ENCODE peak calls at places on chromosomes 16 and 17, in five cellular contexts. O, L, V, Z and E are unnamed samples.

GRCh38 chr16:72471317-72471716 is 299.4 kb upstream of the PMFBP1 start:
- DNase-seq in L (no peak), Z (no peak), O (no peak), V (no peak), E (no peak)

GRCh38 chr17:76866774-76867577 is 1.2 kb upstream of the MGAT5B start:
- DNase-seq in O (no peak), Z (no peak), V (peak; percentile 5), L (no peak), E (no peak)

GRCh38 chr17:68616334-68616733 is 15.2 kb upstream of the FAM20A start:
- DNase-seq in V (no peak), Z (no peak), O (no peak), L (no peak), E (no peak)

GRCh38 chr17:3474212-3474611 is 1.6 kb upstream of the ASPA start:
- DNase-seq in O (no peak), Z (peak; percentile 91), L (no peak), V (no peak), E (no peak)

GRCh38 chr16:1308036-1308976 is 1.1 kb upstream of the UBE2I start:
- DNase-seq in L (no peak), V (no peak), Z (peak; percentile 93), O (no peak), E (no peak)

GRCh38 chr16:15672514-15673167 is 22.6 kb downstream of the NDE1 start:
- DNase-seq in V (no peak), Z (peak; percentile 3), O (peak; percentile 44), L (peak; percentile 77), E (peak; percentile 58)

GRCh38 chr17:66834919-66835454 is at the start of gene CACNG5:
- DNase-seq in O (no peak), Z (peak; percentile 60), V (no peak), L (no peak), E (no peak)

GRCh38 chr16:5903153-5903552 is 805.6 kb upstream of the EEF2KMT start:
- DNase-seq in V (no peak), L (no peak), Z (no peak), O (no peak), E (no peak)

GRCh38 chr16:13150181-13150885 is 248.9 kb downstream of the SHISA9 start:
- DNase-seq in O (no peak), Z (no peak), V (no peak), L (no peak), E (no peak)

GRCh38 chr16:11310997-11311561 is 29.9 kb upstream of the PRM1 start:
- DNase-seq in Z (no peak), O (no peak), L (peak; percentile 72), V (no peak), E (no peak)

GRCh38 chr17:28906276-28907051 is 3.6 kb upstream of the DHRS13 start:
- DNase-seq in Z (no peak), V (no peak), O (no peak), L (no peak), E (no peak)

GRCh38 chr17:45900723-45901415 is 6.5 kb downstream of the MAPT start:
- DNase-seq in O (no peak), L (no peak), V (no peak), Z (no peak), E (no peak)

GRCh38 chr17:74354123-74354522 is 7.5 kb downstream of the BTBD17 start:
- DNase-seq in V (no peak), Z (no peak), O (no peak), L (peak; percentile 78), E (no peak)

GRCh38 chr16:69888005-69888560 is 63.1 kb upstream of the CLEC18A start:
- DNase-seq in O (no peak), Z (no peak), L (no peak), V (no peak), E (no peak)

GRCh38 chr16:49194499-49195260 is 87.0 kb downstream of the CBLN1 start:
- DNase-seq in L (no peak), O (no peak), V (no peak), Z (no peak), E (no peak)

GRCh38 chr16:56450275-56450889 is 750 bp downstream of the NUDT21 start:
- DNase-seq in Z (no peak), L (no peak), V (no peak), O (no peak), E (no peak)

GRCh38 chr17:9389116-9389515 is 186.5 kb downstream of the STX8 start:
- DNase-seq in L (no peak), V (no peak), O (no peak), Z (peak; percentile 89), E (peak; percentile 13)

GRCh38 chr17:73017653-73018052 is 74.8 kb downstream of the SLC39A11 start:
- DNase-seq in V (no peak), L (no peak), O (no peak), Z (no peak), E (no peak)

GRCh38 chr16:86082400-86083030 is 183.6 kb downstream of the IRF8 start:
- DNase-seq in V (no peak), Z (no peak), L (peak; percentile 5), O (no peak), E (no peak)